ENCODE peak calls at places on chromosomes 11 and 22, in ten cellular contexts. One of them, this sample, is unnamed. For H3K4me1, the result is how much of the 10 kb centered on the place peaks cover.

GRCh38 chr11:70661763-70662501 is 263.6 kb downstream of the CTTN start:
- DNase-seq in pancreas: no peak
- DNase-seq in endodermal cell: peak
- DNase-seq in GM23248: peak
- DNase-seq in CD8-positive, alpha-beta memory T cell: no peak
- DNase-seq in fibroblast of lung: no peak
- DNase-seq in transverse colon: no peak
- DNase-seq in GM23338: peak
- DNase-seq in cardiac muscle cell: peak
- DNase-seq in tibial nerve: no peak
- DNase-seq in this sample: peak

GRCh38 chr11:114594703-114595102 is 883 bp downstream of the NXPE4 start:
- DNase-seq in GM23248: no peak
- DNase-seq in cardiac muscle cell: no peak
- DNase-seq in pancreas: no peak
- DNase-seq in endodermal cell: peak
- DNase-seq in CD8-positive, alpha-beta memory T cell: no peak
- DNase-seq in fibroblast of lung: no peak
- DNase-seq in tibial nerve: no peak
- DNase-seq in transverse colon: no peak
- DNase-seq in GM23338: peak
- DNase-seq in this sample: no peak

GRCh38 chr22:50314455-50315288 is 7.2 kb upstream of the PLXNB2 start:
- DNase-seq in endodermal cell: peak
- DNase-seq in tibial nerve: no peak
- DNase-seq in CD8-positive, alpha-beta memory T cell: peak
- DNase-seq in GM23248: no peak
- DNase-seq in fibroblast of lung: no peak
- DNase-seq in pancreas: peak
- DNase-seq in cardiac muscle cell: peak
- DNase-seq in transverse colon: peak
- DNase-seq in GM23338: peak
- DNase-seq in this sample: peak

GRCh38 chr22:37607010-37607911 is 1.4 kb upstream of the GGA1 start:
- DNase-seq in CD8-positive, alpha-beta memory T cell: peak
- DNase-seq in transverse colon: peak
- DNase-seq in tibial nerve: peak
- DNase-seq in pancreas: peak
- DNase-seq in endodermal cell: peak
- DNase-seq in fibroblast of lung: peak
- DNase-seq in GM23248: peak
- DNase-seq in GM23338: peak
- DNase-seq in cardiac muscle cell: peak
- DNase-seq in this sample: peak

GRCh38 chr22:32649515-32650200 is 151.8 kb upstream of the TIMP3 start:
- DNase-seq in endodermal cell: no peak
- DNase-seq in GM23338: no peak
- DNase-seq in pancreas: no peak
- DNase-seq in GM23248: peak
- DNase-seq in cardiac muscle cell: no peak
- DNase-seq in transverse colon: peak
- DNase-seq in fibroblast of lung: peak
- DNase-seq in tibial nerve: no peak
- DNase-seq in CD8-positive, alpha-beta memory T cell: no peak
- DNase-seq in this sample: peak

GRCh38 chr22:20111045-20111688 is 4.7 kb upstream of the RANBP1 start:
- DNase-seq in endodermal cell: peak
- DNase-seq in GM23338: peak
- DNase-seq in transverse colon: no peak
- DNase-seq in pancreas: no peak
- DNase-seq in cardiac muscle cell: peak
- DNase-seq in GM23248: peak
- DNase-seq in fibroblast of lung: peak
- DNase-seq in tibial nerve: no peak
- DNase-seq in CD8-positive, alpha-beta memory T cell: peak
- DNase-seq in this sample: peak

GRCh38 chr11:84289381-84289906 is 1003.3 kb upstream of the CCDC90B start:
- DNase-seq in GM23338: no peak
- DNase-seq in pancreas: no peak
- DNase-seq in tibial nerve: no peak
- DNase-seq in CD8-positive, alpha-beta memory T cell: no peak
- DNase-seq in GM23248: peak
- DNase-seq in transverse colon: no peak
- DNase-seq in fibroblast of lung: peak
- DNase-seq in cardiac muscle cell: no peak
- DNase-seq in endodermal cell: no peak
- DNase-seq in this sample: no peak

GRCh38 chr11:69821511-69822040 is 2.4 kb upstream of the FGF3 start:
- DNase-seq in pancreas: no peak
- DNase-seq in CD8-positive, alpha-beta memory T cell: no peak
- DNase-seq in cardiac muscle cell: no peak
- DNase-seq in transverse colon: no peak
- DNase-seq in tibial nerve: no peak
- DNase-seq in GM23248: no peak
- DNase-seq in endodermal cell: no peak
- DNase-seq in fibroblast of lung: no peak
- DNase-seq in GM23338: no peak
- DNase-seq in this sample: peak

GRCh38 chr11:1455032-1455762 is 31.4 kb downstream of the MOB2 start:
- DNase-seq in pancreas: no peak
- DNase-seq in cardiac muscle cell: no peak
- DNase-seq in endodermal cell: no peak
- DNase-seq in CD8-positive, alpha-beta memory T cell: no peak
- DNase-seq in GM23248: no peak
- DNase-seq in GM23338: no peak
- DNase-seq in tibial nerve: no peak
- DNase-seq in fibroblast of lung: no peak
- DNase-seq in transverse colon: no peak
- DNase-seq in this sample: peak

DNA sequence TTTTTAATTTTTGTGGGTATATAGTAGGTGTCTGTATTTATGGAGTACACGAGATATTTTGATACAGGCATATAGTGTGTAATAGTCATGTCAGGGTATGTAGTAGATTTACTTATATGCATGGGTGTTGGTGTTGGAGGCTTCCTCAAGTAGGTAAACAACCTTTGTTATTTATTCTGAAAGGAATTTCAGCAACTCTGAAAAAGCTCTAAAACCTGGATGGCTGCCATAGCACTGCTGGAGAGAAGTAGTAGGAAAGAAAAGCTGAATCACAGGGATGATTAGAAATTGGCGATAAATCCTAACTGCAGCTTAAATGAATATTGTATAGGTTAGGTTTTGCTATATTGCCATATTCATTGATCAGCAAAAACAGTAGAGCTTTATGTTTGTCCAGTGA is 44.4 kb upstream of the ST14 start:
- DNase-seq in CD8-positive, alpha-beta memory T cell: no peak
- DNase-seq in pancreas: no peak
- DNase-seq in tibial nerve: no peak
- DNase-seq in cardiac muscle cell: no peak
- DNase-seq in endodermal cell: no peak
- DNase-seq in transverse colon: no peak
- DNase-seq in GM23338: peak
- DNase-seq in GM23248: peak
- DNase-seq in fibroblast of lung: peak
- DNase-seq in this sample: no peak
- H3K4me1 ChIP-seq in CD8-positive, alpha-beta memory T cell: under half
- H3K4me1 ChIP-seq in pancreas: under half
- H3K4me1 ChIP-seq in tibial nerve: under half
- H3K4me1 ChIP-seq in cardiac muscle cell: under half
- H3K4me1 ChIP-seq in endodermal cell: under half
- H3K4me1 ChIP-seq in transverse colon: under half
- H3K4me1 ChIP-seq in GM23338: under half
- H3K4me1 ChIP-seq in GM23248: under half
- H3K4me1 ChIP-seq in fibroblast of lung: under half
- H3K4me1 ChIP-seq in this sample: under half

DNA sequence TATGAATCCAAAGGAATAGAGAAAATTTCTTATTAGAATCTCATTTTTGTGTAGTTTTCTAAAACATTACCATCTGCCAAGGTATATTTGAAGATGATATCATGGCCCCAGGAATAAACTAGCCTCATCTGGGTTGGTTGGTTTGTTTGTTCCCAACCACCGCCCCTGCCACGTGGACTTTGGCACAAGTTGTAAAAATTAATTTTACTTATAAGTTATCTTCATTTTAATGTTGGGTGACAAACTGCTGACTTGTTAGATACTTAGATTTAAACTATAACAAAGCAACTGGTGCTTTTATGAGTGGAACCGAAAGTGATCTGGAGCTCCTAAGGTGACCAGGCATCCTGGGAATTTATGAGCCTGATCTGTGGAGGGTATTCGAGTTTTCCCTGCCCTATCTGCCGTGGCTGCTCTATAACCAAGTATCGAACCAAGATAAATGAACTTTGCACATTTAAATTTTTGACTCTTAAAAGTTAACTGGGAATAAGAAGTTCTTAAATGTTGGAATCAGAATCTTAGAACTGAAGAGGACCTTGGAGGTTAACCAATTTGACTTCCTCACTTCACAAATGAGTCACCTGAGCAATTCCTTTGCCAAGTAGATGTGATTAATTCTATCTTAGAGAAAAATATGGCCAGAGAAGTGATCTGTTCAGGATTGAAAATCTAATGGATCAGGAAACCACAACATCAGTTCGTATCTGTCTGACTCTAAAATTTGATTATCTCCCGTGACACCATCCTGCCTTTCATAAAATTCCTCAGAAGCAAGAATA is 129.1 kb upstream of the ARHGAP42 start:
- DNase-seq in fibroblast of lung: peak
- DNase-seq in CD8-positive, alpha-beta memory T cell: no peak
- DNase-seq in cardiac muscle cell: no peak
- DNase-seq in GM23248: peak
- DNase-seq in transverse colon: no peak
- DNase-seq in pancreas: no peak
- DNase-seq in GM23338: no peak
- DNase-seq in endodermal cell: no peak
- DNase-seq in tibial nerve: no peak
- DNase-seq in this sample: no peak
- H3K4me3 ChIP-seq in fibroblast of lung: no peak
- H3K4me3 ChIP-seq in CD8-positive, alpha-beta memory T cell: no peak
- H3K4me3 ChIP-seq in cardiac muscle cell: no peak
- H3K4me3 ChIP-seq in GM23248: no peak
- H3K4me3 ChIP-seq in transverse colon: no peak
- H3K4me3 ChIP-seq in pancreas: no peak
- H3K4me3 ChIP-seq in GM23338: no peak
- H3K4me3 ChIP-seq in endodermal cell: no peak
- H3K4me3 ChIP-seq in tibial nerve: no peak
- H3K4me3 ChIP-seq in this sample: no peak

DNA sequence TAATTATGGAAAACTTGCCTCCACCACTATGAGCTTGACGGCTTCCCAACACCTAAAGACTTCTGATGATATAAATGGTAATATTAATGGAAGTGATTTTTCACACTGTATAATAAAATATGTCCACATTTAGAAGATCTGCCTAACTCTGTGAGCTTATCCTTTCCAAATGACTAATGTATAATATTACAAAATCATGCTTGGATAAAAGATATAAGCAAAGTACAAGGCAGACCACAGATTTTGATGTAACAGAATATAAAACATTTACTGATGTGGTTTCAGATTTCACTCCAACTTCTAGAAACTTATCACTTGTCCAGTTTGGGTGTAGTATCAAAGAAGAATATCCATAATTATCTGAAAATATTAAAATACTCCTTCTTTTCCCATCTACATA is 36.9 kb downstream of the GALNT18 start:
- DNase-seq in GM23338: no peak
- DNase-seq in fibroblast of lung: peak
- DNase-seq in transverse colon: no peak
- DNase-seq in CD8-positive, alpha-beta memory T cell: no peak
- DNase-seq in endodermal cell: no peak
- DNase-seq in cardiac muscle cell: no peak
- DNase-seq in pancreas: no peak
- DNase-seq in tibial nerve: no peak
- DNase-seq in GM23248: peak
- DNase-seq in this sample: peak
- H3K4me1 ChIP-seq in GM23338: under half
- H3K4me1 ChIP-seq in fibroblast of lung: under half
- H3K4me1 ChIP-seq in transverse colon: under half
- H3K4me1 ChIP-seq in CD8-positive, alpha-beta memory T cell: under half
- H3K4me1 ChIP-seq in endodermal cell: under half
- H3K4me1 ChIP-seq in cardiac muscle cell: under half
- H3K4me1 ChIP-seq in pancreas: under half
- H3K4me1 ChIP-seq in tibial nerve: under half
- H3K4me1 ChIP-seq in GM23248: under half
- H3K4me1 ChIP-seq in this sample: under half

GRCh38 chr11:12282676-12283075 is 94.7 kb upstream of the PARVA start:
- DNase-seq in GM23338: no peak
- DNase-seq in tibial nerve: no peak
- DNase-seq in endodermal cell: no peak
- DNase-seq in cardiac muscle cell: no peak
- DNase-seq in GM23248: no peak
- DNase-seq in transverse colon: no peak
- DNase-seq in fibroblast of lung: no peak
- DNase-seq in CD8-positive, alpha-beta memory T cell: no peak
- DNase-seq in pancreas: no peak
- DNase-seq in this sample: no peak
- H3K4me3 ChIP-seq in GM23338: no peak
- H3K4me3 ChIP-seq in tibial nerve: no peak
- H3K4me3 ChIP-seq in endodermal cell: no peak
- H3K4me3 ChIP-seq in cardiac muscle cell: no peak
- H3K4me3 ChIP-seq in GM23248: no peak
- H3K4me3 ChIP-seq in transverse colon: no peak
- H3K4me3 ChIP-seq in fibroblast of lung: no peak
- H3K4me3 ChIP-seq in CD8-positive, alpha-beta memory T cell: no peak
- H3K4me3 ChIP-seq in pancreas: no peak
- H3K4me3 ChIP-seq in this sample: no peak